ENCODE peak calls at places on chromosomes 13 and 19, in nine cellular contexts. U, J, Z, L, R, B, N, E and A are unnamed samples.
A peak's percentile ranks its signal among the peaks of the same experiment; 100 is the strongest.

GRCh38 chr13:60351326-60351725 is 45.7 kb upstream of the TDRD3 start:
- DNase-seq in U (peak; percentile 48), J (no peak), Z (no peak), L (peak; percentile 87), R (no peak), B (no peak), N (no peak), E (no peak), A (no peak)

GRCh38 chr13:50942630-50943311 is 33.2 kb downstream of the RNASEH2B start:
- DNase-seq in U (no peak), J (no peak), Z (no peak), L (no peak), R (no peak), B (no peak), N (no peak), E (no peak), A (no peak)

GRCh38 chr19:15178629-15179308 is 22.0 kb downstream of the NOTCH3 start:
- DNase-seq in U (no peak), J (no peak), Z (no peak), L (no peak), R (no peak), B (no peak), N (no peak), E (no peak), A (no peak)

GRCh38 chr19:55452381-55453325 is 8.8 kb downstream of the ISOC2 start:
- DNase-seq in U (peak; percentile 86), J (no peak), Z (peak; percentile 81), L (no peak), R (peak; percentile 76), B (no peak), N (peak; percentile 46), E (no peak), A (no peak)

GRCh38 chr13:108961542-108962125 is 332.2 kb downstream of the MYO16 start:
- DNase-seq in U (peak; percentile 41), J (no peak), Z (no peak), L (peak; percentile 26), R (no peak), B (no peak), N (no peak), E (no peak), A (no peak)

GRCh38 chr13:37375071-37375470 is 223.5 kb downstream of the POSTN start:
- DNase-seq in U (no peak), J (no peak), Z (no peak), L (no peak), R (no peak), B (no peak), N (no peak), E (no peak), A (no peak)

GRCh38 chr13:34942732-34943674 is 933 bp downstream of the NBEA start:
- DNase-seq in U (peak; percentile 45), J (no peak), Z (no peak), L (no peak), R (peak; percentile 18), B (no peak), N (peak; percentile 37), E (no peak), A (no peak)

GRCh38 chr13:85582890-85583289 is 216.3 kb downstream of the SLITRK6 start:
- DNase-seq in U (no peak), J (no peak), Z (no peak), L (no peak), R (no peak), B (no peak), N (no peak), E (no peak), A (no peak)

GRCh38 chr13:25973085-25973484 is 78.7 kb downstream of the SHISA2 start:
- DNase-seq in U (no peak), J (no peak), Z (no peak), L (no peak), R (peak; percentile 14), B (no peak), N (no peak), E (no peak), A (no peak)

GRCh38 chr19:3073159-3073563 is 10.9 kb upstream of the TLE5 start:
- DNase-seq in U (no peak), J (no peak), Z (no peak), L (peak; percentile 35), R (no peak), B (no peak), N (peak; percentile 48), E (no peak), A (no peak)

GRCh38 chr13:50617134-50617721 is 226.3 kb downstream of the DLEU7 start:
- DNase-seq in U (peak; percentile 72), J (no peak), Z (no peak), L (peak; percentile 35), R (no peak), B (no peak), N (no peak), E (no peak), A (no peak)

GRCh38 chr19:3178377-3178972 is at the start of gene S1PR4:
- DNase-seq in U (no peak), J (peak; percentile 40), Z (no peak), L (no peak), R (no peak), B (no peak), N (peak; percentile 33), E (peak; percentile 53), A (peak; percentile 68)

GRCh38 chr13:106520205-106521004 is 15.1 kb downstream of the EFNB2 start:
- DNase-seq in U (peak; percentile 24), J (no peak), Z (no peak), L (no peak), R (no peak), B (no peak), N (no peak), E (no peak), A (no peak)

GRCh38 chr13:103730407-103730806 is 664.2 kb upstream of the SLC10A2 start:
- DNase-seq in U (no peak), J (no peak), Z (no peak), L (no peak), R (no peak), B (no peak), N (no peak), E (no peak), A (no peak)

GRCh38 chr19:13691569-13691968 is 72.8 kb upstream of the MRI1 start:
- DNase-seq in U (no peak), J (no peak), Z (no peak), L (no peak), R (no peak), B (no peak), N (no peak), E (no peak), A (no peak)

GRCh38 chr13:20680416-20681080 is 23.0 kb upstream of the IL17D start:
- DNase-seq in U (no peak), J (no peak), Z (no peak), L (no peak), R (no peak), B (no peak), N (no peak), E (no peak), A (no peak)

GRCh38 chr19:17997969-17998826 is 9.8 kb upstream of the ARRDC2 start:
- DNase-seq in U (peak; percentile 68), J (no peak), Z (no peak), L (no peak), R (no peak), B (no peak), N (peak; percentile 58), E (no peak), A (no peak)

GRCh38 chr13:23323946-23324709 is 109.4 kb downstream of the SACS start:
- DNase-seq in U (peak; percentile 30), J (no peak), Z (no peak), L (no peak), R (no peak), B (no peak), N (no peak), E (no peak), A (no peak)

GRCh38 chr19:19434483-19435045 is 29.1 kb downstream of the GATAD2A start:
- DNase-seq in U (peak; percentile 87), J (no peak), Z (no peak), L (no peak), R (peak; percentile 66), B (no peak), N (no peak), E (no peak), A (no peak)

GRCh38 chr19:38252935-38253691 is 3.1 kb downstream of the PPP1R14A start:
- DNase-seq in U (no peak), J (no peak), Z (no peak), L (no peak), R (no peak), B (no peak), N (no peak), E (no peak), A (no peak)

GRCh38 chr19:10836478-10837325 is 690 bp upstream of the TMED1 start:
- DNase-seq in U (peak; percentile 90), J (no peak), Z (no peak), L (no peak), R (peak; percentile 90), B (peak; percentile 65), N (peak; percentile 86), E (peak; percentile 58), A (no peak)

GRCh38 chr19:23946569-23946968 is 31.9 kb downstream of the ZNF726 start:
- DNase-seq in U (no peak), J (no peak), Z (no peak), L (no peak), R (no peak), B (no peak), N (no peak), E (no peak), A (no peak)

GRCh38 chr19:52248256-52248655 is 21.1 kb upstream of the ZNF766 start:
- DNase-seq in U (peak; percentile 61), J (peak; percentile 36), Z (no peak), L (no peak), R (peak; percentile 43), B (no peak), N (peak; percentile 66), E (peak; percentile 50), A (peak; percentile 15)

GRCh38 chr13:102567857-102568256 is 28.9 kb upstream of the TPP2 start:
- DNase-seq in U (no peak), J (no peak), Z (no peak), L (no peak), R (no peak), B (no peak), N (no peak), E (no peak), A (no peak)

GRCh38 chr13:39577203-39577602 is 25.8 kb downstream of the LHFPL6 start:
- DNase-seq in U (no peak), J (no peak), Z (no peak), L (no peak), R (no peak), B (no peak), N (no peak), E (no peak), A (no peak)

GRCh38 chr19:7435602-7436001 is 53.2 kb downstream of the PEX11G start:
- DNase-seq in U (no peak), J (no peak), Z (no peak), L (no peak), R (no peak), B (no peak), N (no peak), E (no peak), A (no peak)